ENCODE peak calls at places on chromosome 22, in eight cellular contexts. O, X, K, J, H, F, A and V are unnamed samples.

GRCh38 chr22:44890416-44891292 is 119.2 kb downstream of the PHF21B start:
- DNase-seq in O (no peak), X (no peak), K (no peak), J (no peak), H (no peak), F (no peak), A (no peak), V (no peak)

GRCh38 chr22:29073618-29074275 is 912 bp downstream of the KREMEN1 start:
- DNase-seq in O (no peak), X (peak), K (peak), J (peak), H (no peak), F (no peak), A (no peak), V (no peak)

GRCh38 chr22:47919893-47920292 is 1157.4 kb downstream of the TBC1D22A start:
- DNase-seq in O (no peak), X (no peak), K (no peak), J (no peak), H (no peak), F (no peak), A (no peak), V (no peak)

GRCh38 chr22:23531283-23531921 is 48.7 kb downstream of the IGLL1 start:
- DNase-seq in O (no peak), X (no peak), K (peak), J (peak), H (no peak), F (no peak), A (no peak), V (no peak)

GRCh38 chr22:48923165-48923875 is 904.4 kb downstream of the BRD1 start:
- DNase-seq in O (no peak), X (no peak), K (no peak), J (no peak), H (no peak), F (no peak), A (no peak), V (no peak)

GRCh38 chr22:49608228-49608627 is 219.4 kb downstream of the BRD1 start:
- DNase-seq in O (no peak), X (no peak), K (peak), J (peak), H (no peak), F (no peak), A (no peak), V (no peak)

GRCh38 chr22:42764895-42765363 is 44.3 kb upstream of the A4GALT start:
- DNase-seq in O (no peak), X (no peak), K (no peak), J (no peak), H (no peak), F (no peak), A (no peak), V (no peak)

GRCh38 chr22:48369789-48370507 is 1457.7 kb downstream of the BRD1 start:
- DNase-seq in O (no peak), X (no peak), K (no peak), J (peak), H (no peak), F (no peak), A (no peak), V (no peak)

GRCh38 chr22:41401781-41402648 is 20.3 kb downstream of the TEF start:
- DNase-seq in O (no peak), X (peak), K (peak), J (peak), H (peak), F (peak), A (peak), V (peak)

GRCh38 chr22:48736593-48737460 is 1090.8 kb downstream of the BRD1 start:
- DNase-seq in O (no peak), X (no peak), K (peak), J (peak), H (no peak), F (no peak), A (no peak), V (no peak)

GRCh38 chr22:49141761-49142160 is 685.9 kb downstream of the BRD1 start:
- DNase-seq in O (no peak), X (no peak), K (no peak), J (no peak), H (no peak), F (no peak), A (no peak), V (no peak)

GRCh38 chr22:50698546-50698945 is 25.9 kb downstream of the SHANK3 start:
- DNase-seq in O (no peak), X (no peak), K (peak), J (peak), H (no peak), F (no peak), A (no peak), V (no peak)

GRCh38 chr22:48754611-48755331 is 1072.9 kb downstream of the BRD1 start:
- DNase-seq in O (no peak), X (no peak), K (no peak), J (no peak), H (no peak), F (no peak), A (no peak), V (no peak)

GRCh38 chr22:22920910-22921550 is 33.4 kb downstream of the IGLL5 start:
- DNase-seq in O (no peak), X (no peak), K (peak), J (peak), H (no peak), F (no peak), A (no peak), V (no peak)

GRCh38 chr22:50731811-50732624 is 6.0 kb upstream of the ACR start:
- DNase-seq in O (peak), X (peak), K (peak), J (peak), H (peak), F (peak), A (peak), V (peak)

GRCh38 chr22:44753189-44754042 is 1.0 kb downstream of the ARHGAP8 start:
- DNase-seq in O (no peak), X (peak), K (no peak), J (peak), H (no peak), F (peak), A (peak), V (peak)

GRCh38 chr22:45785458-45785857 is 113.8 kb downstream of the ATXN10 start:
- DNase-seq in O (no peak), X (peak), K (no peak), J (no peak), H (peak), F (peak), A (peak), V (no peak)

GRCh38 chr22:31630331-31631329 is 31.4 kb downstream of the PISD start:
- DNase-seq in O (peak), X (peak), K (peak), J (peak), H (peak), F (peak), A (peak), V (peak)
- TF ChIP-seq CTCF in O (no peak), X (no peak), K (no peak), J (no peak), H (no peak), F (no peak), A (no peak), V (peak)

GRCh38 chr22:19641983-19642451 is 72.3 kb upstream of the SEPTIN5 start:
- DNase-seq in O (no peak), X (no peak), K (no peak), J (no peak), H (no peak), F (no peak), A (no peak), V (no peak)

GRCh38 chr22:19640306-19640705 is 74.0 kb upstream of the SEPTIN5 start:
- DNase-seq in O (no peak), X (no peak), K (no peak), J (no peak), H (no peak), F (no peak), A (no peak), V (no peak)

GRCh38 chr22:19639610-19640135 is 74.6 kb upstream of the SEPTIN5 start:
- DNase-seq in O (no peak), X (no peak), K (no peak), J (no peak), H (no peak), F (no peak), A (no peak), V (no peak)

GRCh38 chr22:19643448-19644313 is 70.6 kb upstream of the SEPTIN5 start:
- DNase-seq in O (no peak), X (no peak), K (no peak), J (no peak), H (no peak), F (no peak), A (no peak), V (no peak)

DNA sequence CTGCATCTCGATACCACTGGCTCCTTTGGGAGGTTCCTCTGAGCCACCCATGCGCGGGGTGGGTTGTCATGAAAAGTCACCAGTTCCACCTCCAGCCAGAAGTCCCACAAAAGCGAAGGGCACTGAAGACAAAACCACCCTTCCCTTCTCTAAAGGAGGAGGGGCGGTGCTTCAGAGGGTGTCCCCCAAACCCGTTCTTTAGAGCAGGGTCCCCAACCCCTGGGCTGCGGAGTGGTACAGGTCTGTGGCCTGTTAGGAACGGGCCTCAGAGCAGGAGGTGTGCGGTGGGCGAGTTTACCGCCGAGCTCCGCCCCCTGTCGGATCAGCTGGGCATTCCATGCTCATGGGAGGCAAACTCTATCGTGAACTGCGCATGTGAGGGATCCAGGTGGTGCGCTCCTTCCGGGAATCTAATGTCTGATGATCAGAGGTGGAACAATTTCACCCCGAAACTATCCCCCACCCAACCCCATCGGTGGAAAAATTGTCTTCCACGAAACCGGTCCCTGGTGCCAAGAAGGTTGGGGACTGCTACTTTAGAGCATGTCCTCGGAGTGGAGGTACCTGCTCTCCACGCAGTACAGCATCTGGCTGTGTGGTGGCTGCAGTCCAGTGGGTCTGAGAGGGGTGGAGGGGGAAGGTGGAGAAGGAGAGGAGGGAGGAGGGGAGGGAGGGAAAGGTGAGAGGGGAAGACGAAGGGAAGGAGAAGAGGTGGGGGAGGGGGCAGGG is 72.9 kb upstream of the SEPTIN5 start:
- DNase-seq in O (no peak), X (peak), K (no peak), J (peak), H (peak), F (no peak), A (no peak), V (no peak)
- TF ChIP-seq CTCF in O (no peak), X (peak), K (peak), J (no peak), H (peak), F (peak), A (peak), V (peak)

GRCh38 chr22:36986242-36986821 is 32.9 kb downstream of the TST start:
- DNase-seq in O (no peak), X (peak), K (no peak), J (peak), H (no peak), F (peak), A (no peak), V (no peak)
- TF ChIP-seq CTCF in O (peak), X (peak), K (peak), J (peak), H (peak), F (peak), A (peak), V (peak)

GRCh38 chr22:39216143-39216490 is 28.7 kb downstream of the PDGFB start:
- DNase-seq in O (no peak), X (no peak), K (no peak), J (no peak), H (no peak), F (no peak), A (no peak), V (no peak)
- TF ChIP-seq CTCF in O (no peak), X (no peak), K (no peak), J (no peak), H (peak), F (no peak), A (no peak), V (no peak)

GRCh38 chr22:38740754-38741153 is 15.0 kb downstream of the SUN2 start:
- DNase-seq in O (no peak), X (no peak), K (peak), J (no peak), H (no peak), F (no peak), A (no peak), V (no peak)
- TF ChIP-seq CTCF in O (no peak), X (no peak), K (no peak), J (no peak), H (no peak), F (no peak), A (no peak), V (no peak)

GRCh38 chr22:35538801-35539321 is 1.8 kb upstream of the RASD2 start:
- DNase-seq in O (no peak), X (peak), K (no peak), J (peak), H (peak), F (peak), A (no peak), V (no peak)
- TF ChIP-seq CTCF in O (peak), X (peak), K (peak), J (peak), H (peak), F (peak), A (peak), V (peak)

GRCh38 chr22:19744350-19745006 is 16.1 kb upstream of the TBX1 start:
- DNase-seq in O (no peak), X (no peak), K (no peak), J (no peak), H (no peak), F (no peak), A (no peak), V (no peak)
- TF ChIP-seq CTCF in O (no peak), X (no peak), K (no peak), J (no peak), H (no peak), F (no peak), A (no peak), V (no peak)